ENCODE peak calls at places on chromosomes 12 and 14, in eight cellular contexts. Y is upper lobe of right lung; N is A549; G is ovary; M is neural progenitor cell; W is H9; D is CD8-positive, alpha-beta memory T cell; F is IMR-90. P is an unnamed sample.

GRCh38 chr14:105061428-105062047 is 3.7 kb downstream of the GPR132 start:
- DNase-seq in Y (peak), N (no peak), G (no peak), M (no peak), W (no peak), D (peak), F (no peak), P (no peak)

GRCh38 chr14:21261824-21262223 is 7.4 kb downstream of the HNRNPC start:
- DNase-seq in Y (no peak), N (no peak), G (no peak), M (no peak), W (no peak), D (no peak), F (no peak), P (no peak)

GRCh38 chr12:51820721-51821422 is 27.6 kb downstream of the FIGNL2 start:
- DNase-seq in Y (peak), N (peak), G (no peak), M (peak), W (peak), D (peak), F (peak), P (peak)

GRCh38 chr12:42426733-42427132 is 100.8 kb downstream of the PPHLN1 start:
- DNase-seq in Y (no peak), N (peak), G (no peak), M (peak), W (peak), D (no peak), F (peak), P (no peak)

GRCh38 chr12:55741978-55742377 is 944 bp upstream of the GDF11 start:
- DNase-seq in Y (no peak), N (no peak), G (no peak), M (peak), W (no peak), D (no peak), F (no peak), P (no peak)

GRCh38 chr12:128266559-128267245 is at the start of gene TMEM132C:
- DNase-seq in Y (no peak), N (no peak), G (peak), M (peak), W (peak), D (no peak), F (no peak), P (no peak)

GRCh38 chr14:94237046-94237445 is 56.0 kb downstream of the SERPINA10 start:
- DNase-seq in Y (no peak), N (no peak), G (no peak), M (no peak), W (no peak), D (no peak), F (no peak), P (no peak)

GRCh38 chr12:109247831-109248654 is 61.0 kb downstream of the FOXN4 start:
- DNase-seq in Y (no peak), N (peak), G (no peak), M (no peak), W (no peak), D (no peak), F (no peak), P (no peak)

GRCh38 chr12:3101309-3102022 is 24.3 kb downstream of the TSPAN9 start:
- DNase-seq in Y (no peak), N (no peak), G (no peak), M (peak), W (peak), D (no peak), F (peak), P (no peak)

GRCh38 chr12:107399061-107399460 is 286.5 kb upstream of the PWP1 start:
- DNase-seq in Y (no peak), N (no peak), G (no peak), M (peak), W (no peak), D (no peak), F (peak), P (no peak)

GRCh38 chr12:62684586-62685295 is 218.1 kb downstream of the MON2 start:
- DNase-seq in Y (no peak), N (no peak), G (peak), M (no peak), W (no peak), D (no peak), F (no peak), P (no peak)

GRCh38 chr14:97491697-97492096 is 694.5 kb downstream of the VRK1 start:
- DNase-seq in Y (no peak), N (no peak), G (no peak), M (no peak), W (no peak), D (no peak), F (no peak), P (no peak)

GRCh38 chr14:84254205-84254788 is 1275.6 kb upstream of the FLRT2 start:
- DNase-seq in Y (no peak), N (no peak), G (no peak), M (peak), W (peak), D (no peak), F (no peak), P (no peak)

GRCh38 chr12:117032593-117033381 is 66.4 kb downstream of the TESC start:
- DNase-seq in Y (no peak), N (no peak), G (peak), M (peak), W (no peak), D (no peak), F (peak), P (no peak)

GRCh38 chr12:75825686-75826085 is 205.9 kb downstream of the PHLDA1 start:
- DNase-seq in Y (no peak), N (no peak), G (no peak), M (no peak), W (no peak), D (no peak), F (peak), P (no peak)

GRCh38 chr14:63512861-63513260 is 30.3 kb downstream of the PPP2R5E start:
- DNase-seq in Y (no peak), N (no peak), G (no peak), M (no peak), W (no peak), D (no peak), F (peak), P (no peak)

GRCh38 chr12:68786929-68787328 is 21.0 kb upstream of the MDM2 start:
- DNase-seq in Y (no peak), N (no peak), G (no peak), M (no peak), W (no peak), D (no peak), F (no peak), P (no peak)

GRCh38 chr12:108516511-108517275 is 1.6 kb downstream of the FICD start:
- DNase-seq in Y (no peak), N (peak), G (no peak), M (no peak), W (peak), D (no peak), F (no peak), P (no peak)

GRCh38 chr12:21988619-21989018 is 47.4 kb upstream of the ABCC9 start:
- DNase-seq in Y (no peak), N (no peak), G (no peak), M (peak), W (no peak), D (no peak), F (no peak), P (no peak)

GRCh38 chr14:79781882-79782281 is 429.4 kb downstream of the DIO2 start:
- DNase-seq in Y (no peak), N (no peak), G (no peak), M (no peak), W (no peak), D (no peak), F (peak), P (no peak)

GRCh38 chr12:107322063-107322462 is 228.7 kb upstream of the CRY1 start:
- DNase-seq in Y (no peak), N (no peak), G (no peak), M (no peak), W (no peak), D (peak), F (no peak), P (no peak)

GRCh38 chr14:65072937-65073336 is 29.4 kb downstream of the MAX start:
- DNase-seq in Y (no peak), N (no peak), G (no peak), M (no peak), W (no peak), D (no peak), F (no peak), P (no peak)

GRCh38 chr14:30419037-30419436 is 139.9 kb upstream of the G2E3 start:
- DNase-seq in Y (no peak), N (no peak), G (no peak), M (no peak), W (no peak), D (no peak), F (no peak), P (no peak)

GRCh38 chr12:57046392-57046791 is 3.5 kb downstream of the MYO1A start:
- DNase-seq in Y (no peak), N (no peak), G (no peak), M (no peak), W (no peak), D (no peak), F (no peak), P (no peak)

GRCh38 chr12:57048423-57048822 is 1.5 kb downstream of the MYO1A start:
- DNase-seq in Y (no peak), N (no peak), G (no peak), M (no peak), W (no peak), D (no peak), F (no peak), P (no peak)

GRCh38 chr12:57047981-57048380 is 1.9 kb downstream of the MYO1A start:
- DNase-seq in Y (no peak), N (no peak), G (no peak), M (no peak), W (no peak), D (no peak), F (peak), P (no peak)

GRCh38 chr12:57049047-57049446 is 882 bp downstream of the MYO1A start:
- DNase-seq in Y (no peak), N (no peak), G (no peak), M (no peak), W (no peak), D (no peak), F (no peak), P (no peak)

DNA sequence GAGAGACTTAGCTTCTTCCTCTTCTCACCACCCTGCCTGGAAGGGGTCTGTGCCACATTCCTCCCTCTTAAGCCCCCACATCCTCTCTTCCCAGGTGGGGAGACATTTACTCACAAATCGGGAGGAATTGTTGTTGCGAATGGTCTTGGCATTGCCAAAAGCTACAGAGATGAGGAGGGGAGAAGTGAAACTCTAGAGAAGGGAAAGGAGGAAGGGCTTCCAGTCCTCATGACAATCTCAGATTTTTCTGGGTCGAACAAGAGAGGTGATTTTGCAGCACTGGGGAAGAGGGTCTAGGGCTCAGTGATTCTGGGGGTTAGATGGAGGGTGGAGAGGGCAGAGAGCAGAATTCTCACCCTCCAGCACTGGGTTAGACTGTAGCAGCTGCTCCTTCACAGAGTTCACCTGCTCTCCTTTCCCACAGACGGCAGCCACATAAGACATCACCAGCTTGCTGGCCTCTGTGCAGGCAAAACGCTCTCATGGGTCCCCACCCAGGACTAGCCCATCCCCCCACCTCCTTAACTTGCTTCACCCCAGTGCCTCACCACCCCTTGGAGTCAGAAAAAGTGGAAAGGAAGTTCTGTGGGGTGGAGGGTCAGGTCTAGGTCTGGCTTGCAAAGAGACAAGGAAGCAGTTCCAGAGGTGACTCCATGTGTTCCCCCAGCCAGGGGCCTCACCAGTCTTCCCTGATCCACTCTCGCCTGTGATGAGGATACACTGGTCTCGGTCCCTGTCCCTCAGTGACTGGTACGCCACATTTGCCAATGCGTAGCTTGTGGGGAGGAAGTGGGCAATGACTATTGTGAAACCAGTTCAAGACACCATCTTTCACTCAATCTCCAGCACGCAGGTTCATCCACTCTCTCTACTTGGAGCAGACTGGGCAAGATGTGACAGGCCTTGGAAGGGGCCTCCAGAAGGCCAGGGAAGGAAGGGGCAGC is 2.7 kb downstream of the MYO1A start:
- DNase-seq in Y (no peak), N (no peak), G (no peak), M (no peak), W (no peak), D (peak), F (no peak), P (no peak)
- H3K27ac ChIP-seq in Y (peak), N (no peak), G (no peak), M (no peak), W (no peak), D (no peak), F (no peak), P (peak)

GRCh38 chr14:101236496-101237240 is 324.6 kb upstream of the DIO3 start:
- DNase-seq in Y (no peak), N (no peak), G (no peak), M (no peak), W (no peak), D (no peak), F (no peak), P (no peak)

GRCh38 chr14:101235042-101235871 is 326.0 kb upstream of the DIO3 start:
- DNase-seq in Y (peak), N (peak), G (no peak), M (peak), W (peak), D (no peak), F (peak), P (no peak)

GRCh38 chr14:101234588-101234937 is 326.7 kb upstream of the DIO3 start:
- DNase-seq in Y (peak), N (no peak), G (no peak), M (no peak), W (no peak), D (no peak), F (no peak), P (no peak)

GRCh38 chr14:101237241-101237616 is 324.1 kb upstream of the DIO3 start:
- DNase-seq in Y (no peak), N (no peak), G (no peak), M (no peak), W (no peak), D (no peak), F (no peak), P (no peak)

GRCh38 chr14:101235872-101236221 is 325.4 kb upstream of the DIO3 start:
- DNase-seq in Y (no peak), N (no peak), G (no peak), M (no peak), W (peak), D (no peak), F (no peak), P (no peak)
- H3K27ac ChIP-seq in Y (no peak), N (peak), G (no peak), M (no peak), W (no peak), D (no peak), F (no peak), P (no peak)

GRCh38 chr14:36021030-36021422 is 155.5 kb downstream of the PTCSC3 start:
- DNase-seq in Y (no peak), N (no peak), G (no peak), M (peak), W (no peak), D (no peak), F (no peak), P (no peak)

GRCh38 chr14:36020120-36021029 is 156.1 kb downstream of the PTCSC3 start:
- DNase-seq in Y (no peak), N (no peak), G (no peak), M (peak), W (no peak), D (no peak), F (no peak), P (no peak)

GRCh38 chr14:36021926-36022325 is 154.6 kb downstream of the PTCSC3 start:
- DNase-seq in Y (no peak), N (no peak), G (no peak), M (peak), W (no peak), D (no peak), F (no peak), P (no peak)

GRCh38 chr14:36022765-36023415 is 153.6 kb downstream of the PTCSC3 start:
- DNase-seq in Y (no peak), N (no peak), G (no peak), M (peak), W (no peak), D (no peak), F (no peak), P (no peak)

DNA sequence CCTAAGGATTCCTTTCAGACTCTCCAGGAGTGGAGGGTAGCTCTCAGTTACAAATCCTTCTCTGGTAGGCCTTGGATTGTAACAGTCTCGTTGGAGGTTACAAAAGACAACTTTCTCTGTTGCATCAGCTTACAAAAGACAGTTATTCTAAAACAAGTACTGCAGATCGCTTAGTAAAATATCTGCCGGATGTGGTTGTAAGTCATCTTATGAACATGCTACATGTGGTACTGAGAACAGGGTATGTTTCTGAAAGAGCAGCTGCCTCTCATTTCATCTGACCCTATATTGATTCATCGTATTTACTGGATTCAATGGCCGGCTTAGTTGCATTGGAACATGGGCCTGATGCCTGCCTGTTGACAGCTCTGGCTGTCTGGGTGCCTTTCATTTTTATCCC is 157.4 kb downstream of the PTCSC3 start:
- DNase-seq in Y (no peak), N (no peak), G (no peak), M (no peak), W (no peak), D (no peak), F (no peak), P (no peak)
- H3K27ac ChIP-seq in Y (no peak), N (no peak), G (no peak), M (peak), W (no peak), D (no peak), F (no peak), P (peak)

GRCh38 chr14:53609009-53609408 is 347.6 kb downstream of the BMP4 start:
- DNase-seq in Y (no peak), N (no peak), G (no peak), M (no peak), W (no peak), D (no peak), F (no peak), P (no peak)
- H3K27ac ChIP-seq in Y (no peak), N (peak), G (no peak), M (no peak), W (no peak), D (no peak), F (no peak), P (no peak)

DNA sequence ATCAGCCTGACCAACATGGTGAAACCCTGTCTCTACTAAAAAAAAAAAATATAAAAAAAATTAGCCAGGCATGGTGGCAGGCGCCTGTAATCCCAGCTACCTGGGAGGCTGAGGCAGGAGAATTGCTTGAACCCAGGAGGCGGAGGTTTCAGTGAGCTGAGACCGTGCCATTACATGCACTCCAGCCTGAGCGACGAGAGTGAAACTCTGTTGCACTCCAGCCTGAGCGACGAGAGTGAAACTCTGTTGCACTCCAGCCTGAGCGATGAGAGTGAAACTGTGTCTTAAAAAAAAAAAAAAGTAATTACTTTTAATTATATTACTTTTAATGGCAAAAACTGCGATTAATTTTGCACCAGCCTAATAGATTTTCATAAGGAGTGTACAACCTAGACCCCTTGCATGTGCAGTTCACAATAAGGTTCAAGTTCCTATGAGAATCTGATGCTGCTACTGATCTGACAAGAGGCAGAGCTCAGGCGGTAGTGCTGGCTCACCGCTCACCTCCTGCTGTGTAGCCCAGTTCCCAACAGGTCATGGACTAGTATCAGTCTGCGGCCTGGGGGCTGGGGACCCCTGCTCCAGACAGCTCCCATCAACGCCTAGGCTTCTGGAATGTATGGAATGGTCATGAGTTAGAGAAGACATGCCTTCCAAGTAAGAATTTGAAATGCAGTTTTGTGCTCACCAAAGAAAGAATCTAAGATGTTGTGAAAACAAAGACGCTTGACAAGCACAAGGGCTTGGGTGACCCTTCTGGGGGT is 10.1 kb downstream of the LTB4R start:
- DNase-seq in Y (no peak), N (no peak), G (no peak), M (no peak), W (no peak), D (no peak), F (no peak), P (no peak)
- H3K27ac ChIP-seq in Y (no peak), N (no peak), G (no peak), M (no peak), W (no peak), D (no peak), F (no peak), P (no peak)

GRCh38 chr14:75835156-75836141 is 146.3 kb downstream of the TGFB3 start:
- DNase-seq in Y (no peak), N (no peak), G (no peak), M (no peak), W (no peak), D (no peak), F (no peak), P (no peak)

GRCh38 chr14:75831455-75831854 is 150.3 kb downstream of the TGFB3 start:
- DNase-seq in Y (peak), N (peak), G (peak), M (no peak), W (no peak), D (peak), F (peak), P (no peak)

GRCh38 chr14:75831971-75832370 is 149.8 kb downstream of the TGFB3 start:
- DNase-seq in Y (no peak), N (peak), G (peak), M (no peak), W (no peak), D (no peak), F (peak), P (no peak)

GRCh38 chr14:75833326-75834020 is 148.3 kb downstream of the TGFB3 start:
- DNase-seq in Y (no peak), N (no peak), G (no peak), M (no peak), W (no peak), D (no peak), F (no peak), P (no peak)

GRCh38 chr14:75832621-75833297 is 149.0 kb downstream of the TGFB3 start:
- DNase-seq in Y (no peak), N (no peak), G (peak), M (no peak), W (no peak), D (no peak), F (peak), P (no peak)
- H3K27ac ChIP-seq in Y (peak), N (no peak), G (peak), M (no peak), W (no peak), D (no peak), F (no peak), P (no peak)

DNA sequence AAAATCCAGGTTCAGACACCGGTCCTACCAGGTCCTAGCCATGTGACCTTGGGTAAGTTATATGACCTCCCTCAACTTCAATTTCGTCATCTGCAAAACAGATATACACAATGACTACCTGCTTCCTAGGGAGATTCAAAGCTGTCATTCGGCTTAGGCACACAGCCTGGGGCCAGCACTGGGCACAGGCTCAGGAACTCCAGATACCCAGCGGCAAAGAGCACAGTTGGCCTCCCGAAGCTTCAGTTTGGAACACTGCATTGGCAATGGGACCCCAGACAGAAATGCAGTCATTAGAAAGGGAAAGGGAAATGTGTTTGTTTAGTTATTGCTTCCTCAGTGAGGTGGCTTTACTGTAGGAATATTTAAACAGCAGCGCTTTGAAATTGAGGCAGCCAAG is 11.4 kb downstream of the PLEKHG6 start:
- DNase-seq in Y (no peak), N (no peak), G (no peak), M (no peak), W (no peak), D (no peak), F (no peak), P (no peak)
- H3K27ac ChIP-seq in Y (no peak), N (no peak), G (no peak), M (no peak), W (peak), D (no peak), F (no peak), P (no peak)